ENCODE peak calls at places on chromosomes 4 and X, in four cellular contexts. V is HepG2, H is K562, T is HCT116. M is an unnamed sample.

GRCh38 chr4:174714393-174715211 is 114.4 kb downstream of the GLRA3 start:
- DNase-seq in V (peak; percentile 17), T (peak; percentile 59), H (peak; percentile 84), M (peak; percentile 32)

GRCh38 chrX:101813200-101813599 is 118.6 kb downstream of the ZMAT1 start:
- DNase-seq in H (no peak), V (no peak), T (no peak), M (no peak)

GRCh38 chr4:123554263-123554662 is 157.7 kb downstream of the SPRY1 start:
- DNase-seq in H (no peak), V (no peak), T (no peak), M (no peak)

GRCh38 chrX:17635231-17635630 is 102.1 kb upstream of the SCML1 start:
- DNase-seq in V (no peak), H (no peak), T (no peak), M (no peak)

GRCh38 chrX:45566456-45566855 is 365.8 kb upstream of the DIPK2B start:
- DNase-seq in T (no peak), V (no peak), H (no peak), M (no peak)

GRCh38 chrX:118724775-118725174 is 2.6 kb upstream of the IL13RA1 start:
- DNase-seq in H (peak; percentile 68), V (peak; percentile 16), T (no peak), M (no peak)

GRCh38 chr4:151930372-151930771 is 169.6 kb upstream of the GATB start:
- DNase-seq in H (no peak), V (no peak), T (no peak), M (no peak)

GRCh38 chr4:69196209-69196965 is 18.2 kb downstream of the UGT2B11 start:
- DNase-seq in T (no peak), H (no peak), V (no peak), M (no peak)

GRCh38 chrX:2664497-2664896 is 26.6 kb upstream of the CD99 start:
- DNase-seq in T (no peak), V (no peak), H (no peak), M (no peak)

GRCh38 chr4:165079476-165079875 is 25.8 kb downstream of the TRIM75 start:
- DNase-seq in T (no peak), H (peak; percentile 37), V (no peak), M (no peak)

GRCh38 chr4:38993683-38994082 is 38.5 kb downstream of the TMEM156 start:
- DNase-seq in H (no peak), T (peak; percentile 21), V (peak; percentile 45), M (no peak)

GRCh38 chr4:845233-845835 is 19.4 kb upstream of the CPLX1 start:
- DNase-seq in V (no peak), T (no peak), H (no peak), M (no peak)

GRCh38 chrX:47232803-47233332 is at the start of gene USP11:
- DNase-seq in T (no peak), V (peak; percentile 47), H (peak; percentile 65), M (no peak)

GRCh38 chr4:1247811-1248261 is 1.1 kb downstream of the CTBP1 start:
- DNase-seq in V (no peak), H (no peak), T (no peak), M (no peak)

GRCh38 chr4:64340243-64341110 is 68.8 kb downstream of the TECRL start:
- DNase-seq in V (no peak), T (no peak), H (no peak), M (no peak)

GRCh38 chrX:46574337-46574940 is 874 bp downstream of the CHST7 start:
- DNase-seq in H (no peak), T (no peak), V (peak; percentile 12), M (no peak)

GRCh38 chrX:71917621-71918341 is 7.1 kb downstream of the NHSL2 start:
- DNase-seq in T (no peak), H (no peak), V (no peak), M (no peak)

GRCh38 chr4:111943796-111944203 is 201.5 kb upstream of the FAM241A start:
- DNase-seq in T (peak; percentile 66), V (peak; percentile 28), H (peak; percentile 3), M (no peak)

GRCh38 chr4:175998782-175999181 is 66.9 kb upstream of the WDR17 start:
- DNase-seq in T (peak; percentile 47), H (no peak), V (no peak), M (no peak)

GRCh38 chrX:23980063-23980462 is 46.9 kb downstream of the KLHL15 start:
- DNase-seq in H (no peak), V (no peak), T (no peak), M (no peak)

GRCh38 chrX:34848281-34848680 is 94.3 kb upstream of the FAM47B start:
- DNase-seq in T (no peak), V (no peak), H (no peak), M (no peak)

GRCh38 chr4:3384771-3385701 is 56.7 kb upstream of the HGFAC start:
- DNase-seq in V (peak; percentile 35), H (no peak), T (no peak), M (no peak)

GRCh38 chr4:69610484-69610883 is 29.0 kb downstream of the UGT2A2 start:
- DNase-seq in H (no peak), V (no peak), T (no peak), M (no peak)

DNA sequence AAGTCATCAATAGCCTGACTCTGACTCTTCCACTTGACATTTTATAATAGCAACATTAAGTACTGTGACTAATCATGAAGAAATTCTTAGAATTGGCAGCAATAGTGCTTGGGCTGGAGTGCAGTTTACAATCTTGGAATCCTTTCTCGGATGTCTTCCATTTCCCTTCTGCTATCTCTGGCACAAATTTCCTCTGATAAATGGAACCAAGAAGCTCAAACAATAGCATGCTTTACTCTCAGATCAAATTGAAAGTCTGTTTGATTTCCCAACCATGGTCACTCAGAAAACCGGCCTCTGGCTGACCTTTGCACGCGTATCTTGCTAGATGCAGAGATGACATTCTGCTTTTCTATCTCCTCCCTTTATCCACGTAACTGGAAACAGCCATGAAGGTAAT is 99.0 kb upstream of the SPANXC start:
- DNase-seq in H (no peak), V (no peak), T (no peak), M (peak; percentile 5)
- H3K27ac ChIP-seq in H (no peak overlapping the region), V (no peak overlapping the region), T (no peak overlapping the region), M (no peak overlapping the region)

GRCh38 chr4:186676531-186677158 is 47.0 kb downstream of the FAT1 start:
- DNase-seq in T (no peak), V (no peak), H (no peak), M (no peak)
- TF ChIP-seq SIN3A in T (no peak), V (no peak), H (no peak), M (peak; percentile 67)

GRCh38 chr4:118814901-118815300 is 21.0 kb downstream of the SEC24D start:
- DNase-seq in T (no peak), H (no peak), V (no peak), M (no peak)

GRCh38 chr4:118811832-118812231 is 24.1 kb downstream of the SEC24D start:
- DNase-seq in T (no peak), H (no peak), V (no peak), M (no peak)

GRCh38 chr4:118813561-118813960 is 22.4 kb downstream of the SEC24D start:
- DNase-seq in T (no peak), V (no peak), H (no peak), M (no peak)

GRCh38 chr4:118816538-118817177 is 19.3 kb downstream of the SEC24D start:
- DNase-seq in V (no peak), H (no peak), T (no peak), M (no peak)

DNA sequence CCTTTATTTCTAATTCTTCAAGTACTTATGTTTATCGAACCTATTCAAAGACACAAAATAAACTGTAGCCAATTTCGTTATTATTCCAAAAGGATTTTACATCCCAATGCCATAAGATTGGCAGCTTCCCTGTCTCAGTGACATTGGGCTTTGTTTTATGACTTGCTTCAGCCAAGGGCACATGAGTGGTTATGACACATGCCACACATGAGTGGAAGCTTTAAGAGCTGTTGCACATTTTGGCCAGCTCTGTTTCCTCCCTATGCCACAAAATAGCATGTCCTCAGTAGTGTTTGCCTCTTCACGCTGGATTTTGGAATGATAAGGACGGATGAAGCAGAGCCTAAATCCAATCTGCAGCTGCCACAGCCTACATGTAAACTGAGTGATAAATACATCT is 21.9 kb downstream of the SEC24D start:
- DNase-seq in T (no peak), V (no peak), H (no peak), M (no peak)
- TF ChIP-seq TCF7L2 in T (no peak), V (no peak), H (no peak), M (no peak)

GRCh38 chr4:119661231-119661630 is 32.6 kb upstream of the PDE5A start:
- DNase-seq in V (no peak), T (no peak), H (no peak), M (no peak)

GRCh38 chr4:119663160-119663788 is 34.7 kb upstream of the PDE5A start:
- DNase-seq in V (no peak), T (no peak), H (no peak), M (no peak)

GRCh38 chr4:119666653-119667091 is 38.1 kb upstream of the PDE5A start:
- DNase-seq in V (no peak), T (no peak), H (peak; percentile 11), M (no peak)

GRCh38 chr4:119665718-119666117 is 37.1 kb upstream of the PDE5A start:
- DNase-seq in H (no peak), T (no peak), V (no peak), M (no peak)

GRCh38 chr4:119664168-119664907 is 35.7 kb upstream of the PDE5A start:
- DNase-seq in V (no peak), T (no peak), H (no peak), M (no peak)
- H3K27ac ChIP-seq in V (no peak overlapping the region), T (no peak overlapping the region), H (no peak overlapping the region), M (peak overlapping the region; percentile 88)

GRCh38 chr4:4843651-4844291 is 15.7 kb upstream of the MSX1 start:
- DNase-seq in H (no peak), V (no peak), T (no peak), M (no peak)
- TF ChIP-seq SIN3A in H (no peak), V (no peak), T (no peak), M (no peak)

GRCh38 chr4:128862608-128863313 is 53.3 kb downstream of the JADE1 start:
- DNase-seq in H (no peak), T (no peak), V (no peak), M (no peak)

GRCh38 chr4:128865132-128865531 is 55.6 kb downstream of the JADE1 start:
- DNase-seq in T (no peak), H (no peak), V (no peak), M (no peak)

GRCh38 chr4:128861856-128862518 is 52.5 kb downstream of the JADE1 start:
- DNase-seq in H (no peak), V (no peak), T (no peak), M (no peak)

GRCh38 chr4:128866281-128866680 is 56.8 kb downstream of the JADE1 start:
- DNase-seq in H (no peak), V (no peak), T (no peak), M (no peak)

DNA sequence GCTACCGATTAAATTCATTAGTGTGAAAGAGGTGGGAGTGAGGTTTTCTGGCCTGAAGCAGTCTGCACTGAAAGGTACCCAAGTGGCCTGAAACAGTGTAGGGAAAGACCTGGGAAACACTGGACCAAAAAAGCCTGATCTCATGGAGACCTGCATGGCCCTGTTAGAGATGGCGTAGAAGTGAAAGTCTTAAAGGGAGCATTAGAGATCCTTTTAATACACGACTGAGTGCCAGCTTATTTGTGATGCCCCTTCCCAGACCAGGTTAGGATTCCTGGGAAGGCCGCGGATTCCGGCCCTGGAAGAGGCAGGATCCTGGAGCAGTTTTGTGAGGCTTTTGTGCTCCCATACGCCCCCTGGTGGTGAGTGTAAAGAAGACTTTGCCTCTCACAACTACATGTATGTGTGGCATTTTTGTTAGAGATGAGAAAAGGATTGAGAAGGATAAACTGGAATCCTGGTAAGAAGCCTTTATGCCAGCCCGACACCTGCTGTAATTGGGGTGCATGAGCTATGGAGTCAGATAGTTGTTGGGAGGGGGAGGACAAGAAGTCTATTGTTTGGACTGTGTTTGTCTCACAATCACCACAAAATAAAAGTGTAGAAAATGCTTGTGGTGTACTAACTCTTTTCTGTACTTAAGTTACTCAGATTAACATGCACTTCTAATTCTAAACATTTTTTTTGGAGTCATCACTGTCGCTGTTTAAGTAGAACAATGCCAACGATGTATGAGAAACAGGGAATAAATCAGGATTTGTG is 54.0 kb downstream of the JADE1 start:
- DNase-seq in V (peak; percentile 69), H (peak; percentile 72), T (peak; percentile 42), M (peak; percentile 38)
- TF ChIP-seq TCF7L2 in V (no peak), H (no peak), T (no peak), M (no peak)

M was measured in Panc1.